ENCODE peak calls at places on chromosomes 3 and 15, in seven cellular contexts. One of them, this sample, is unnamed.

GRCh38 chr3:101685870-101686307 is 629 bp downstream of the RPL24 start:
- DNase-seq in A673: no peak
- DNase-seq in PC-3: no peak
- DNase-seq in stomach: no peak
- DNase-seq in breast epithelium: no peak
- DNase-seq in A549: no peak
- DNase-seq in kidney epithelial cell: no peak
- DNase-seq in this sample: no peak

GRCh38 chr3:183087184-183087583 is 12.1 kb downstream of the MCCC1 start:
- DNase-seq in stomach: no peak
- DNase-seq in A549: no peak
- DNase-seq in breast epithelium: no peak
- DNase-seq in PC-3: no peak
- DNase-seq in A673: no peak
- DNase-seq in kidney epithelial cell: no peak
- DNase-seq in this sample: no peak

GRCh38 chr3:155619118-155619915 is 125.6 kb downstream of the PLCH1 start:
- DNase-seq in stomach: no peak
- DNase-seq in PC-3: no peak
- DNase-seq in A549: no peak
- DNase-seq in breast epithelium: no peak
- DNase-seq in kidney epithelial cell: no peak
- DNase-seq in A673: no peak
- DNase-seq in this sample: no peak

GRCh38 chr3:46955801-46956259 is 20.7 kb downstream of the CCDC12 start:
- DNase-seq in kidney epithelial cell: no peak
- DNase-seq in PC-3: no peak
- DNase-seq in A549: no peak
- DNase-seq in breast epithelium: no peak
- DNase-seq in A673: no peak
- DNase-seq in stomach: no peak
- DNase-seq in this sample: no peak

GRCh38 chr15:80996247-80996646 is 4.5 kb upstream of the TLNRD1 start:
- DNase-seq in A549: peak
- DNase-seq in stomach: no peak
- DNase-seq in PC-3: peak
- DNase-seq in kidney epithelial cell: no peak
- DNase-seq in breast epithelium: no peak
- DNase-seq in A673: peak
- DNase-seq in this sample: no peak

GRCh38 chr3:167716920-167717319 is 17.8 kb downstream of the PDCD10 start:
- DNase-seq in PC-3: no peak
- DNase-seq in stomach: no peak
- DNase-seq in A549: peak
- DNase-seq in kidney epithelial cell: no peak
- DNase-seq in breast epithelium: no peak
- DNase-seq in A673: no peak
- DNase-seq in this sample: no peak

GRCh38 chr3:150194957-150195356 is 213.1 kb upstream of the TSC22D2 start:
- DNase-seq in stomach: no peak
- DNase-seq in A673: no peak
- DNase-seq in A549: no peak
- DNase-seq in kidney epithelial cell: no peak
- DNase-seq in PC-3: no peak
- DNase-seq in breast epithelium: no peak
- DNase-seq in this sample: no peak

GRCh38 chr3:16234281-16234680 is 30.5 kb downstream of the DPH3 start:
- DNase-seq in A549: no peak
- DNase-seq in PC-3: no peak
- DNase-seq in kidney epithelial cell: no peak
- DNase-seq in A673: no peak
- DNase-seq in stomach: no peak
- DNase-seq in breast epithelium: no peak
- DNase-seq in this sample: no peak

GRCh38 chr15:38608682-38609081 is 44.1 kb upstream of the RASGRP1 start:
- DNase-seq in A673: no peak
- DNase-seq in stomach: no peak
- DNase-seq in PC-3: no peak
- DNase-seq in kidney epithelial cell: no peak
- DNase-seq in breast epithelium: no peak
- DNase-seq in A549: no peak
- DNase-seq in this sample: no peak

GRCh38 chr15:71128939-71129562 is 13.8 kb downstream of the THSD4 start:
- DNase-seq in stomach: no peak
- DNase-seq in breast epithelium: no peak
- DNase-seq in kidney epithelial cell: no peak
- DNase-seq in A549: peak
- DNase-seq in PC-3: peak
- DNase-seq in A673: no peak
- DNase-seq in this sample: no peak

GRCh38 chr3:117439812-117440211 is 730.2 kb downstream of the TUSC7 start:
- DNase-seq in A673: peak
- DNase-seq in kidney epithelial cell: no peak
- DNase-seq in stomach: no peak
- DNase-seq in PC-3: peak
- DNase-seq in A549: peak
- DNase-seq in breast epithelium: no peak
- DNase-seq in this sample: no peak

GRCh38 chr3:72265250-72265649 is 480.3 kb upstream of the PROK2 start:
- DNase-seq in stomach: no peak
- DNase-seq in A673: peak
- DNase-seq in breast epithelium: no peak
- DNase-seq in A549: no peak
- DNase-seq in PC-3: no peak
- DNase-seq in kidney epithelial cell: no peak
- DNase-seq in this sample: no peak

GRCh38 chr15:58549780-58550064 is 117.9 kb downstream of the LIPC start:
- DNase-seq in kidney epithelial cell: no peak
- DNase-seq in A673: no peak
- DNase-seq in A549: no peak
- DNase-seq in breast epithelium: no peak
- DNase-seq in PC-3: no peak
- DNase-seq in stomach: peak
- DNase-seq in this sample: no peak

GRCh38 chr3:55459838-55460237 is 27.3 kb downstream of the WNT5A start:
- DNase-seq in A673: no peak
- DNase-seq in breast epithelium: no peak
- DNase-seq in kidney epithelial cell: no peak
- DNase-seq in stomach: no peak
- DNase-seq in PC-3: no peak
- DNase-seq in A549: no peak
- DNase-seq in this sample: no peak

GRCh38 chr3:162632672-162633071 is 1136.1 kb downstream of the OTOL1 start:
- DNase-seq in A673: no peak
- DNase-seq in A549: no peak
- DNase-seq in kidney epithelial cell: no peak
- DNase-seq in PC-3: peak
- DNase-seq in breast epithelium: no peak
- DNase-seq in stomach: no peak
- DNase-seq in this sample: no peak

GRCh38 chr3:18232317-18232716 is 192.8 kb downstream of the SATB1 start:
- DNase-seq in stomach: no peak
- DNase-seq in A673: no peak
- DNase-seq in breast epithelium: no peak
- DNase-seq in A549: no peak
- DNase-seq in PC-3: no peak
- DNase-seq in kidney epithelial cell: no peak
- DNase-seq in this sample: no peak

GRCh38 chr3:61575893-61576292 is 14.5 kb downstream of the PTPRG start:
- DNase-seq in PC-3: no peak
- DNase-seq in breast epithelium: no peak
- DNase-seq in stomach: no peak
- DNase-seq in kidney epithelial cell: no peak
- DNase-seq in A549: no peak
- DNase-seq in A673: no peak
- DNase-seq in this sample: no peak

GRCh38 chr3:142213298-142213697 is 12.1 kb downstream of the GK5 start:
- DNase-seq in A549: no peak
- DNase-seq in PC-3: no peak
- DNase-seq in breast epithelium: no peak
- DNase-seq in kidney epithelial cell: no peak
- DNase-seq in A673: no peak
- DNase-seq in stomach: peak
- DNase-seq in this sample: no peak

GRCh38 chr3:142210144-142210543 is 15.2 kb downstream of the GK5 start:
- DNase-seq in stomach: no peak
- DNase-seq in kidney epithelial cell: no peak
- DNase-seq in PC-3: no peak
- DNase-seq in A549: no peak
- DNase-seq in breast epithelium: no peak
- DNase-seq in A673: no peak
- DNase-seq in this sample: no peak

GRCh38 chr3:142209655-142210054 is 15.7 kb downstream of the GK5 start:
- DNase-seq in kidney epithelial cell: no peak
- DNase-seq in PC-3: peak
- DNase-seq in breast epithelium: no peak
- DNase-seq in stomach: no peak
- DNase-seq in A673: peak
- DNase-seq in A549: no peak
- DNase-seq in this sample: no peak

GRCh38 chr3:142211034-142211433 is 14.4 kb downstream of the GK5 start:
- DNase-seq in PC-3: no peak
- DNase-seq in breast epithelium: no peak
- DNase-seq in A549: peak
- DNase-seq in kidney epithelial cell: no peak
- DNase-seq in A673: peak
- DNase-seq in stomach: no peak
- DNase-seq in this sample: no peak

GRCh38 chr3:142210608-142211007 is 14.8 kb downstream of the GK5 start:
- DNase-seq in PC-3: no peak
- DNase-seq in breast epithelium: no peak
- DNase-seq in kidney epithelial cell: no peak
- DNase-seq in A549: no peak
- DNase-seq in A673: no peak
- DNase-seq in stomach: no peak
- DNase-seq in this sample: no peak
- TF ChIP-seq CTCF in PC-3: no peak
- TF ChIP-seq CTCF in breast epithelium: no peak
- TF ChIP-seq CTCF in kidney epithelial cell: no peak
- TF ChIP-seq CTCF in A549: no peak
- TF ChIP-seq CTCF in A673: no peak
- TF ChIP-seq CTCF in stomach: no peak
- TF ChIP-seq CTCF in this sample: no peak

DNA sequence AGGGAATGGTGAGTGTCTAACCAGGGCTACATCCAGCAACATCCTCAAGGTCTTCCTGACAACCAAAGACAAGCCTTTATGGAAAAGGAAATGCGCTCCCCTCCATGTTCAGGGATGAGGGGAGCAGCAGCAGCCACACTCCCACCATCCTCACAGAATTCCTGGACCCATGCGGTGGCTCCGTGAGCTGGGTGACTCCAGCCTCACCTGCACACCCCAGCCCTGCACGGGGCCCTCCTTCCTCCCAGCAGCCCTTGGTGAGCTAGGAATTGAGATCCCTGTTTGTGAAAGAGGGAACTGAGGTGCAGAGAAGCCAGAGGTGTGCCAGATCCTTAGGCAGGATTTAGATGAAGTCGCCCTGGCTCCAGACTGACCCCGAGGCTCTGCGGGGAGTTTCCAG is 52.3 kb downstream of the GRIP2 start:
- DNase-seq in A673: no peak
- DNase-seq in A549: no peak
- DNase-seq in PC-3: no peak
- DNase-seq in breast epithelium: no peak
- DNase-seq in stomach: no peak
- DNase-seq in kidney epithelial cell: no peak
- DNase-seq in this sample: no peak
- H3K4me3 ChIP-seq in A673: no peak
- H3K4me3 ChIP-seq in A549: no peak
- H3K4me3 ChIP-seq in PC-3: no peak
- H3K4me3 ChIP-seq in breast epithelium: no peak
- H3K4me3 ChIP-seq in stomach: no peak
- H3K4me3 ChIP-seq in kidney epithelial cell: no peak
- H3K4me3 ChIP-seq in this sample: no peak

GRCh38 chr3:57109437-57110199 is 49.2 kb downstream of the SPATA12 start:
- DNase-seq in A673: no peak
- DNase-seq in PC-3: no peak
- DNase-seq in stomach: no peak
- DNase-seq in A549: no peak
- DNase-seq in kidney epithelial cell: no peak
- DNase-seq in breast epithelium: no peak
- DNase-seq in this sample: no peak

GRCh38 chr3:57110797-57111196 is 50.3 kb downstream of the SPATA12 start:
- DNase-seq in stomach: no peak
- DNase-seq in A673: no peak
- DNase-seq in PC-3: no peak
- DNase-seq in kidney epithelial cell: no peak
- DNase-seq in A549: no peak
- DNase-seq in breast epithelium: no peak
- DNase-seq in this sample: no peak

GRCh38 chr3:57108684-57109083 is 48.2 kb downstream of the SPATA12 start:
- DNase-seq in kidney epithelial cell: no peak
- DNase-seq in A549: no peak
- DNase-seq in breast epithelium: no peak
- DNase-seq in A673: no peak
- DNase-seq in PC-3: no peak
- DNase-seq in stomach: no peak
- DNase-seq in this sample: no peak

GRCh38 chr3:57110214-57110613 is 49.8 kb downstream of the SPATA12 start:
- DNase-seq in kidney epithelial cell: no peak
- DNase-seq in A549: no peak
- DNase-seq in PC-3: no peak
- DNase-seq in breast epithelium: no peak
- DNase-seq in A673: no peak
- DNase-seq in stomach: no peak
- DNase-seq in this sample: no peak

GRCh38 chr3:57112206-57112605 is 51.7 kb downstream of the SPATA12 start:
- DNase-seq in A549: peak
- DNase-seq in kidney epithelial cell: no peak
- DNase-seq in breast epithelium: no peak
- DNase-seq in A673: peak
- DNase-seq in stomach: no peak
- DNase-seq in PC-3: no peak
- DNase-seq in this sample: no peak
- TF ChIP-seq CTCF in A549: no peak
- TF ChIP-seq CTCF in kidney epithelial cell: peak
- TF ChIP-seq CTCF in breast epithelium: no peak
- TF ChIP-seq CTCF in A673: peak
- TF ChIP-seq CTCF in stomach: no peak
- TF ChIP-seq CTCF in PC-3: peak
- TF ChIP-seq CTCF in this sample: peak

DNA sequence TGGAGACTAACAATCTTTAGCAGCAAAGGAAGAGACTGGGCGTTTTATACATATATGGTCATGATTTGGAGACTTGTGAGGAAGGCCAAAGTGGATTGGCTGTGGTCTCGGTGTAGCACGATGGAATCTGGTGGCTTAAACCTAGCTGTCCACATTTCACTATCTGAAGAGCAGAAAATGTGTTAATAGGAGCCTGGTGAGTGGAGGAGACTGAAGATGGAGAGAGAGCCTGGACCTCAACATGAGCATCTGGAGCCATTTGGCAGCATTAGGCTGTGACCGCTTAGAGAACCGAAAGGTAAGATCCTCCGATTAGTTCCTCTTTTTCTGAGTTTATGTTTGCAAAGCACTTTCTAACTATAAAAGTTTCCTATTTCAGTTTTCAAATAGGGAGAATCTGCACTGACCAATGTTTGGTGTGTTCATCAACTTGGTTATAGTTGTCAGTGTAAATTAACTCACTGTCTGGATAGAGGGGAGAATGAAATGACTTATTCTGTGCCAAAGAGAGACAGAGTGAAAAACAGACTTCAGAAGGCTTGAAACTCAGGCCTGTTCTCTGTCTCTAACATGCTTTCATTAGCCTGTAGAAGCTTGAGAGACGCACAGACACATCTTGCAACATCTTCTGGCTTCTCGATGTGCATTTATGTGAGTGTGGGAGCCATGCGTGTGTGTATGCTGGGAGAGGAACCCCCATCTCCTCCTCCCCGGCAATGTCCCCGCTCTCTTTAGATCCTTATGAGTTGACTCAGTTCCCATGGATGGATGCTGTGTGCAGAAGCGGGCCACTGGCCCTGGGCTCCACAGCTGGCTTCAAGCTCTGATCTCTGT is 244.7 kb upstream of the TBL1XR1 start:
- DNase-seq in A673: no peak
- DNase-seq in PC-3: no peak
- DNase-seq in stomach: no peak
- DNase-seq in kidney epithelial cell: no peak
- DNase-seq in breast epithelium: no peak
- DNase-seq in A549: no peak
- DNase-seq in this sample: peak
- H3K4me3 ChIP-seq in A673: no peak
- H3K4me3 ChIP-seq in PC-3: no peak
- H3K4me3 ChIP-seq in stomach: peak
- H3K4me3 ChIP-seq in kidney epithelial cell: no peak
- H3K4me3 ChIP-seq in breast epithelium: no peak
- H3K4me3 ChIP-seq in A549: no peak
- H3K4me3 ChIP-seq in this sample: peak